ENCODE peak calls at places on chromosomes 13 and 19, in four cellular contexts. C is CD4-positive, CD25-positive, alpha-beta regulatory T cell; I is SJSA1; Z is psoas muscle. V is an unnamed sample.

GRCh38 chr13:28574617-28575142 is 79.8 kb upstream of the FLT1 start:
- DNase-seq in Z (no peak), C (no peak), I (peak), V (peak)

GRCh38 chr19:15810335-15810734 is 5.1 kb downstream of the OR10H1 start:
- DNase-seq in C (no peak), Z (no peak), I (no peak), V (no peak)

GRCh38 chr19:44607049-44607448 is 6.3 kb upstream of the IGSF23 start:
- DNase-seq in C (no peak), Z (no peak), I (no peak), V (no peak)

GRCh38 chr13:18952225-18953016 is 229.2 kb downstream of the TUBA3C start:
- DNase-seq in I (no peak), Z (no peak), C (no peak), V (no peak)

GRCh38 chr19:18191640-18192062 is 1.4 kb upstream of the MPV17L2 start:
- DNase-seq in C (no peak), Z (no peak), I (no peak), V (no peak)

GRCh38 chr13:110186221-110186838 is 120.6 kb downstream of the COL4A1 start:
- DNase-seq in Z (no peak), I (no peak), C (no peak), V (no peak)

GRCh38 chr13:94267581-94267980 is 211.9 kb downstream of the DCT start:
- DNase-seq in I (no peak), C (no peak), Z (no peak), V (no peak)

GRCh38 chr13:40179882-40180281 is 486.6 kb downstream of the FOXO1 start:
- DNase-seq in Z (no peak), C (no peak), I (no peak), V (no peak)

GRCh38 chr13:28568286-28568685 is 73.4 kb upstream of the FLT1 start:
- DNase-seq in I (no peak), Z (peak), C (no peak), V (peak)

GRCh38 chr19:10919352-10920287 is 8.8 kb downstream of the YIPF2 start:
- DNase-seq in C (no peak), I (no peak), Z (no peak), V (no peak)

GRCh38 chr13:95233026-95233635 is 68.1 kb downstream of the ABCC4 start:
- DNase-seq in Z (no peak), C (no peak), I (no peak), V (no peak)

GRCh38 chr19:280541-281007 is 10.6 kb downstream of the PLPP2 start:
- DNase-seq in I (no peak), C (no peak), Z (no peak), V (no peak)

GRCh38 chr13:30898070-30898469 is 8.0 kb upstream of the MEDAG start:
- DNase-seq in I (no peak), C (no peak), Z (no peak), V (no peak)

GRCh38 chr13:40096357-40096911 is 441.0 kb downstream of the COG6 start:
- DNase-seq in C (no peak), Z (no peak), I (no peak), V (no peak)

GRCh38 chr13:102870677-102871415 is 25.0 kb downstream of the ERCC5 start:
- DNase-seq in I (peak), Z (peak), C (peak), V (no peak)

GRCh38 chr19:10295305-10295846 is 5.6 kb downstream of the ICAM5 start:
- DNase-seq in C (peak), Z (no peak), I (no peak), V (no peak)

GRCh38 chr13:27791146-27791900 is 960 bp upstream of the GSX1 start:
- DNase-seq in I (no peak), C (no peak), Z (no peak), V (no peak)

GRCh38 chr13:75876371-75877050 is 240.4 kb downstream of the LMO7 start:
- DNase-seq in C (peak), I (peak), Z (peak), V (peak)

GRCh38 chr19:11658954-11659353 is 61.7 kb downstream of the ZNF627 start:
- DNase-seq in I (no peak), Z (no peak), C (no peak), V (no peak)

GRCh38 chr13:29607465-29607864 is 12.0 kb upstream of the SLC7A1 start:
- DNase-seq in C (no peak), I (no peak), Z (no peak), V (no peak)

GRCh38 chr13:102651392-102651791 is 43.5 kb downstream of the METTL21C start:
- DNase-seq in I (no peak), C (no peak), Z (no peak), V (no peak)

GRCh38 chr13:41291246-41291645 is 19.8 kb upstream of the NAA16 start:
- DNase-seq in Z (no peak), I (no peak), C (no peak), V (no peak)

GRCh38 chr13:43551897-43552456 is 234.8 kb downstream of the ENOX1 start:
- DNase-seq in C (no peak), I (no peak), Z (no peak), V (no peak)

GRCh38 chr13:45412274-45413049 is 5.7 kb downstream of the SLC25A30 start:
- DNase-seq in Z (no peak), C (no peak), I (no peak), V (no peak)

GRCh38 chr19:42114412-42114811 is 17.8 kb downstream of the POU2F2 start:
- DNase-seq in I (no peak), C (no peak), Z (no peak), V (no peak)

GRCh38 chr13:44350775-44351504 is 22.7 kb upstream of the SERP2 start:
- DNase-seq in I (no peak), Z (no peak), C (no peak), V (no peak)

GRCh38 chr19:16022251-16022650 is 54.0 kb upstream of the TPM4 start:
- DNase-seq in I (peak), C (no peak), Z (no peak), V (no peak)

GRCh38 chr19:18274776-18275356 is 614 bp upstream of the IQCN start:
- DNase-seq in C (peak), Z (peak), I (peak), V (no peak)

GRCh38 chr13:110387451-110388140 is 80.5 kb downstream of the COL4A2 start:
- DNase-seq in I (no peak), C (no peak), Z (peak), V (no peak)

GRCh38 chr13:42820450-42820849 is 39.1 kb downstream of the FAM216B start:
- DNase-seq in I (no peak), Z (no peak), C (no peak), V (no peak)

GRCh38 chr19:1168877-1169791 is 4.9 kb downstream of the SBNO2 start:
- DNase-seq in Z (peak), C (no peak), I (peak), V (no peak)

GRCh38 chr13:29752175-29752574 is 98.2 kb downstream of the UBL3 start:
- DNase-seq in Z (no peak), C (no peak), I (no peak), V (no peak)

GRCh38 chr19:18900700-18901502 is 4.9 kb upstream of the CERS1 start:
- DNase-seq in Z (no peak), C (no peak), I (no peak), V (no peak)

GRCh38 chr13:109795021-109795420 is 8.6 kb upstream of the IRS2 start:
- DNase-seq in Z (no peak), I (peak), C (no peak), V (no peak)

GRCh38 chr19:619286-620002 is 13.9 kb downstream of the POLRMT start:
- DNase-seq in C (no peak), Z (no peak), I (no peak), V (no peak)

GRCh38 chr19:28963481-28964245 is 249.3 kb downstream of the UQCRFS1 start:
- DNase-seq in I (no peak), Z (no peak), C (no peak), V (no peak)

GRCh38 chr19:461664-462551 is 1.1 kb upstream of the SHC2 start:
- DNase-seq in Z (no peak), I (no peak), C (no peak), V (no peak)

GRCh38 chr19:40596608-40597328 is 4.4 kb upstream of the LTBP4 start:
- DNase-seq in C (no peak), Z (peak), I (no peak), V (no peak)

GRCh38 chr13:45222919-45223318 is 22.1 kb upstream of the KCTD4 start:
- DNase-seq in Z (no peak), C (no peak), I (no peak), V (no peak)

GRCh38 chr19:50418186-50419021 is at the start of gene SPIB:
- DNase-seq in C (no peak), Z (no peak), I (no peak), V (no peak)
- H3K4me3 ChIP-seq in C (no peak), Z (peak), I (no peak), V (no peak)

GRCh38 chr13:33205224-33205623 is 80.3 kb downstream of the STARD13 start:
- DNase-seq in Z (no peak), C (no peak), I (no peak), V (no peak)

GRCh38 chr13:33206945-33207615 is 78.5 kb downstream of the STARD13 start:
- DNase-seq in Z (no peak), C (no peak), I (no peak), V (no peak)

GRCh38 chr13:33206425-33206824 is 79.1 kb downstream of the STARD13 start:
- DNase-seq in Z (no peak), C (no peak), I (no peak), V (no peak)

GRCh38 chr13:33204130-33204927 is 81.2 kb downstream of the STARD13 start:
- DNase-seq in Z (peak), C (no peak), I (no peak), V (no peak)

DNA sequence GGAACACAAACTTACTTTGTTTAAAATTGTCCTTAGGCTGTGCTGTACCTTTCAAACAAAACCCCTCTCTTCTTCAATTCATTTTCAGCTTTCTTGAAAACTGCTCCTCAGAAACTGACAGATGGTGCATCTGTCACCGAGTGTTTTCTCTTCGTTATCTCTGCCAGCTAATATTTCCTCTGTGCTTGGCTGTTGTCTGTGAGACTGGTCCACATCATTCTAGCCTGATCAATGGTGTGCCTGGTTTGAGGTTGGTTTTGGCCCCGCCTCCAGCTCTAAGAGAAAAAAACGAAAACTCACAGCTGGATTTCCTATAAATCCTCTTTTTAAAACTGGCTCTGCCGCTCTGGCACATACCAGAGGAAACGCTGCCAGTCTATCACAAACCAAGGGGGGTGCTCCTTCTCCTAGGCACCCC is 79.7 kb downstream of the STARD13 start:
- DNase-seq in I (no peak), C (no peak), Z (no peak), V (no peak)
- H3K4me3 ChIP-seq in I (no peak), C (no peak), Z (peak), V (peak)

GRCh38 chr19:58468216-58468839 is 1.4 kb downstream of the ZNF324 start:
- DNase-seq in Z (no peak), C (no peak), I (no peak), V (no peak)
- H3K4me3 ChIP-seq in Z (peak), C (no peak), I (peak), V (peak)

GRCh38 chr13:111645598-111646463 is 325.4 kb downstream of the TEX29 start:
- DNase-seq in I (no peak), Z (no peak), C (no peak), V (no peak)
- H3K4me3 ChIP-seq in I (no peak), Z (no peak), C (no peak), V (no peak)

DNA sequence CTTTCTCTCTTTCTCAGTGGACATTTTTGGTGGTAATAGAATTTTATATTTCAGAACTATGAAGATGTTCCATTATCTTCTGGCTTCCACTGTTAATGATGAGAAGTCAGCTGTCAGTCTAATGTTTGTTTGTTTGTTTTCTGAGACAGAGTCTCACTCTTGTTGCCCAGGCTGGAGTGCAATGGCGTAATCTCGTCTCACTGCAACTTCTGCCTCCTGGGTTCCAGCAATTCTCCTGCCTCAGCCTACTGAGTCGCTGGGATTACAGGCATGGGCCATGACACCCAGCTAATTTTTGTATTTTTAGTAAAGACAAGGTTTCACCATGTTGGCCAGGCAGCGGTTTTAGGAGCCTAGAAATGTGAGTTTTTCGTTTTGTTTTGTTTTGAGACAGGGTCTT is 4.7 kb downstream of the ZNF317 start:
- DNase-seq in I (no peak), C (no peak), Z (no peak), V (no peak)
- H3K4me3 ChIP-seq in I (no peak), C (no peak), Z (no peak), V (no peak)

GRCh38 chr19:3097442-3097871 is 3.3 kb downstream of the GNA11 start:
- DNase-seq in C (no peak), Z (no peak), I (peak), V (no peak)
- H3K4me3 ChIP-seq in C (no peak), Z (peak), I (no peak), V (no peak)

DNA sequence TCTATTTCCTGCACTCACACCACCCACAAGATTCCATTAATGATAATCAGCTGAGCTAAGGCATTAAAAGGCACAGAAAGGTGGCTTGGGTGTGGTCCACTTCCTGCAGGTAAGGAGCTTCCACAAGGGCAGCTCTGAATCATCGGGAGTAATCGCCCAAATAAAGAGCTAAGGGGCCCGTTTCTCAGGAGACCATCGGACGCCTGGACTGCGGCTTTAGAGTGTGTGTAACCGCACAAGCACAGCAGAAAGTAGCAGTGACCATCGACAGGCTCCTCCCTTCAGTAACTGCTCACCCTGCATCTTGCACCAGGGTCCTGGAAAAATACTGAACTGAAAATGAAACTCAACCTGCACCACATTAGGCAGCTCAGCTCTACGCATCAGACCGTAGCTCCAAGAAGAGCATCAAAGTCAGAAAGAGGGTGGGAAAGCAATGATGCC is 6.0 kb downstream of the STK24 start:
- DNase-seq in Z (no peak), C (peak), I (peak), V (no peak)
- H3K4me3 ChIP-seq in Z (peak), C (peak), I (peak), V (no peak)

GRCh38 chr13:26476744-26477129 is 80.7 kb upstream of the WASF3 start:
- DNase-seq in C (no peak), I (no peak), Z (no peak), V (no peak)
- H3K4me3 ChIP-seq in C (no peak), I (no peak), Z (no peak), V (peak)

DNA sequence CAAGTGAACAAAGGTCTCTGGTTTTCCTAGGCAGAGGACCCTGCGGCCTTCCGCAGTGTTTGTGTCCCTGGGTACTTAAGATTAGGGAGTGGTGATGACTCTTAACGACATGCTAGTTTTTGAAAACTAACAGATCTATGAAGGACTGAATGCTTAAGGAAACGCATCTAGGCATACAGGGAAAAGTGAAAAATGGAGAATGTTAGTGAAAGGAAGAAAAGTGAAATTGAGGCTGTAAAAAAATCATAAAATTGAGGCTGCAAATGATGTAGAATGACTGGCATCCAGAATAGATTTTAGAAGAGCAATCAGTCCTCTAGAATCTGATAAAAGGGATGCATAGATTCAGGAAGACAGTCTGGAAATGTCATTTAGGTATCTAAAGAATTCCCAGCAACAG is 3.5 kb downstream of the ZNF260 start:
- DNase-seq in C (no peak), Z (no peak), I (no peak), V (no peak)
- H3K4me3 ChIP-seq in C (no peak), Z (no peak), I (no peak), V (no peak)

DNA sequence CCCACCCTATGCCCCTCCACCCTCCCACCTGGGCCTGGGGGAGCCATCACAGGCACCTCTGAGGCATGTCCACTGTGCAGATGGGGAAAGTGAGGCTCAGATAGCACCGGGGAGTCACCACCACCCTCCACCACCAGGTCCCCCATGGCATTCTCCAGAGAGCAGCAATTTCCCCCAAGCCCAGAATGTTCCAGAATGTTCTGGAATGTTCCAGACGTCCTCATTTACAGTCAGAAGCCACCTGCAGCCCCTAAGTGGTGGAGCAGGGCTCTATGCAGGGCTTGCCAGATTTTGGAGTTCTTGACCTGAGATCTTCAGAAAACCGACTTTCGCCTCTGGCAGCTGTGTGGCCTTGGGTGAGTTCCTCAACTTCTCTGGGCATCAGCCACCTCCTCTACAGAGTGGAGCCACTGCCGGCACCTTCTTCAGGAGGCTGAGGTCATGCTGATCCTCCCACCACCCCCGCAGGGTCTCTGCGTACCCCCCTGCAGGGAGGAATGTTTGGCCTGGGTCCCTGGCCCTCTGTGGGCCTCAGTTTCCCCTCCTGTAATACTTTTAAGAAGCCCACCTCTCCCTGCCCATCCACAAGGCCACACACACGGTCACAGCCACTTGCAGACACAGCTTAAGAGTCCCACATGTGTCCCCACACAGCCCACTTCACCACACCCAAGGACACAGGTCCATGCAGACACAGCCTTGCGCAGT is 6.2 kb downstream of the FUT5 start:
- DNase-seq in I (no peak), C (no peak), Z (no peak), V (no peak)
- H3K4me3 ChIP-seq in I (no peak), C (no peak), Z (no peak), V (no peak)

V was measured in AG04450.